ENCODE peak calls at places on chromosomes 1 and 21, in five cellular contexts. P is brain microvascular endothelial cell, K is OCI-LY7, L is GM23248, A is GM23338. I is an unnamed sample.
A peak's percentile ranks its signal among the peaks of the same experiment; 100 is the strongest.

GRCh38 chr1:117632269-117633067 is 26.6 kb downstream of the TENT5C start:
- DNase-seq in L (no peak), K (peak; percentile 83), A (peak; percentile 19), P (no peak), I (no peak)

GRCh38 chr1:6519935-6520621 is 28.6 kb upstream of the PLEKHG5 start:
- DNase-seq in P (peak; percentile 65), L (peak; percentile 91), K (no peak), A (peak; percentile 96), I (no peak)

GRCh38 chr1:45246760-45247159 is 40.4 kb upstream of the ZSWIM5 start:
- DNase-seq in P (peak; percentile 78), L (peak; percentile 95), A (no peak), K (no peak), I (no peak)

GRCh38 chr1:51100264-51100880 is 1.7 kb upstream of the C1orf185 start:
- DNase-seq in P (no peak), A (no peak), L (no peak), K (no peak), I (peak; percentile 48)

GRCh38 chr1:108142773-108143394 is 57.3 kb downstream of the SLC25A24 start:
- DNase-seq in L (peak; percentile 60), K (no peak), P (no peak), A (no peak), I (no peak)

GRCh38 chr1:56644064-56644940 is 812 bp upstream of the PRKAA2 start:
- DNase-seq in L (peak; percentile 36), P (peak; percentile 32), A (no peak), K (no peak), I (no peak)

GRCh38 chr1:14977338-14977931 is 176.1 kb upstream of the TMEM51 start:
- DNase-seq in K (no peak), A (no peak), P (no peak), L (no peak), I (no peak)

GRCh38 chr1:183609313-183609712 is 19.1 kb upstream of the NCF2 start:
- DNase-seq in A (peak; percentile 31), L (peak; percentile 94), K (peak; percentile 43), P (peak; percentile 81), I (no peak)

GRCh38 chr21:32690085-32690484 is 37.7 kb downstream of the SYNJ1 start:
- DNase-seq in L (no peak), A (no peak), K (no peak), P (no peak), I (no peak)

GRCh38 chr1:119330062-119330939 is 38.3 kb upstream of the HAO2 start:
- DNase-seq in K (no peak), A (no peak), L (no peak), P (peak; percentile 15), I (no peak)

GRCh38 chr1:153919879-153920852 is 2.6 kb downstream of the GATAD2B start:
- DNase-seq in A (no peak), K (peak; percentile 58), L (peak; percentile 52), P (no peak), I (no peak)

GRCh38 chr1:229989591-229990248 is 77.3 kb upstream of the GALNT2 start:
- DNase-seq in L (no peak), A (no peak), K (no peak), P (no peak), I (no peak)

GRCh38 chr1:115138973-115139372 is 49.7 kb upstream of the TSPAN2 start:
- DNase-seq in P (peak; percentile 88), K (peak; percentile 71), A (peak; percentile 95), L (peak; percentile 98), I (peak; percentile 54)

GRCh38 chr1:116986531-116987255 is 14.9 kb upstream of the CD101 start:
- DNase-seq in A (peak; percentile 57), K (no peak), P (no peak), L (no peak), I (no peak)

GRCh38 chr1:23809751-23810171 is 9.2 kb upstream of the GALE start:
- DNase-seq in L (peak; percentile 68), K (peak; percentile 86), P (peak; percentile 63), A (peak; percentile 89), I (peak; percentile 81)

GRCh38 chr21:44918581-44919033 is 2.1 kb downstream of the ITGB2 start:
- DNase-seq in K (no peak), A (peak; percentile 90), P (no peak), L (no peak), I (no peak)

GRCh38 chr21:44916965-44917364 is 3.7 kb downstream of the ITGB2 start:
- DNase-seq in L (no peak), P (no peak), K (no peak), A (no peak), I (no peak)

GRCh38 chr21:44918107-44918470 is 2.6 kb downstream of the ITGB2 start:
- DNase-seq in L (no peak), A (no peak), P (no peak), K (no peak), I (no peak)

GRCh38 chr21:44919111-44919912 is 1.4 kb downstream of the ITGB2 start:
- DNase-seq in A (no peak), L (peak; percentile 30), K (no peak), P (no peak), I (no peak)

GRCh38 chr21:44917446-44918106 is 3.1 kb downstream of the ITGB2 start:
- DNase-seq in K (no peak), A (no peak), P (no peak), L (no peak), I (no peak)
- H3K4me3 ChIP-seq in K (no peak overlapping the region), A (no peak overlapping the region), P (no peak overlapping the region), L (no peak overlapping the region), I (no peak overlapping the region)

GRCh38 chr1:21749859-21750468 is 33.0 kb downstream of the USP48 start:
- DNase-seq in L (no peak), K (no peak), P (no peak), A (no peak), I (no peak)
- H3K36me3 ChIP-seq in L (peaks cover 47% of the 10 kb centered on the region), K (peaks cover 95% of the 10 kb centered on the region), P (peaks cover 44% of the 10 kb centered on the region), A (peaks cover 41% of the 10 kb centered on the region), I (peaks cover 22% of the 10 kb centered on the region)

DNA sequence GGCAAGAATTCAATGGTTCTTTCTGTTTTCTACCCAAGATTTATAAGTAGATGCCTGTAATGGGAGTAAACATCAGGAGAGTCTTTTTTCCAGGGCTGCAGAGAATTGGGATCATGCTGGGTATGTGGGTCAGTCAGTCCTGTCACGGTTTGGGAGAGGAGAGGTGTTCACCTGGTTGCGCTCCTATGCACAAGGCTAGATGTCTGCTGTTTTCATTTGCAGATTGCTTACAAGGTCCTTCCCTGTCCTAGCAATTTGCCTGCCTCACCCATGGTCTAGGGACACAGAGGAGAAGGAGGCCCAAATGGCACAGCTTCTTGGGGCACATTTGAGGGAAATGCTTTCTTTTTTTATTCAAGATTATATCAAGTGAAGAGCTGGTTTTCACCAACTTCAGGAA is 19.1 kb downstream of the FAM163A start:
- DNase-seq in L (no peak), A (no peak), K (no peak), P (no peak), I (no peak)
- H3K4me3 ChIP-seq in L (no peak overlapping the region), A (no peak overlapping the region), K (no peak overlapping the region), P (no peak overlapping the region), I (no peak overlapping the region)

GRCh38 chr1:2074944-2075740 is 24.9 kb downstream of the PRKCZ start:
- DNase-seq in L (peak; percentile 50), A (no peak), P (no peak), K (no peak), I (no peak)
- H3K36me3 ChIP-seq in L (no peaks in the 10 kb centered on the region), A (peaks cover 9% of the 10 kb centered on the region), P (no peaks in the 10 kb centered on the region), K (no peaks in the 10 kb centered on the region), I (no peaks in the 10 kb centered on the region)

GRCh38 chr1:3070304-3070653 is 1.3 kb downstream of the PRDM16 start:
- DNase-seq in A (no peak), K (no peak), P (no peak), L (no peak), I (no peak)
- H3K4me3 ChIP-seq in A (peak overlapping the region; percentile 51), K (no peak overlapping the region), P (peak overlapping the region; percentile 55), L (peak overlapping the region; percentile 74), I (no peak overlapping the region)

DNA sequence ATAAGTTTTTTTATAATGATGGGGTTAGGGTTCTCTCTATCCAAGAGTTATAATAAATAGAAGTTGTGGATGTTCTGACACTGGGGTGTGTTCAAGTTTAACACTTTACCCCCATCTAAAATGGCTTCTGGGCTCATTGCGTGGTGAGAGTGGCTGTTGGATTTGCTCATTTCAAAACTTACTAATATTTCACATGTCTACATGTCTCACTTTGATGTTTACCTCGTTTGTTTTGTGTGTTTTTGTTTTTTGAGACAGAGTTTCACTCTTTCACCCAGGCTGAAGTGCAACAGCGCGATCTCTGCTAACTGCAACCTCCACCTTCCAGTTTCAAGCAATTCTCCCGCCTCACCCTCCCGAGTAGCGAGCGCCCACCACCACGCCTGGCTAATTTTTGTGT is 3.7 kb downstream of the RRP1B start:
- DNase-seq in A (no peak), K (no peak), L (no peak), P (no peak), I (no peak)
- H3K36me3 ChIP-seq in A (peaks cover 22% of the 10 kb centered on the region), K (peaks cover 66% of the 10 kb centered on the region), L (no peaks in the 10 kb centered on the region), P (peaks cover 13% of the 10 kb centered on the region), I (peaks cover 9% of the 10 kb centered on the region)

GRCh38 chr1:226739696-226740065 is 599 bp upstream of the ITPKB start:
- DNase-seq in A (no peak), P (no peak), K (peak; percentile 53), L (no peak), I (no peak)
- H3K4me3 ChIP-seq in A (peak overlapping the region; percentile 90), P (no peak overlapping the region), K (peak overlapping the region; percentile 83), L (peak overlapping the region; percentile 81), I (peak overlapping the region; percentile 90)

GRCh38 chr1:70079546-70079945 is 125.8 kb downstream of the LRRC40 start:
- DNase-seq in P (no peak), K (no peak), A (no peak), L (no peak), I (no peak)
- H3K36me3 ChIP-seq in P (no peaks in the 10 kb centered on the region), K (no peaks in the 10 kb centered on the region), A (no peaks in the 10 kb centered on the region), L (peaks cover 6% of the 10 kb centered on the region), I (no peaks in the 10 kb centered on the region)

GRCh38 chr1:156095906-156096508 is 13.7 kb upstream of the MEX3A start:
- DNase-seq in L (peak; percentile 34), A (no peak), P (no peak), K (no peak), I (no peak)

GRCh38 chr1:156099282-156099681 is 15.2 kb upstream of the LMNA start:
- DNase-seq in K (no peak), A (no peak), L (no peak), P (no peak), I (no peak)

GRCh38 chr1:156098782-156099181 is 15.7 kb upstream of the LMNA start:
- DNase-seq in P (no peak), K (no peak), A (no peak), L (no peak), I (no peak)

GRCh38 chr1:156097499-156098178 is 15.4 kb upstream of the MEX3A start:
- DNase-seq in L (no peak), A (no peak), K (no peak), P (no peak), I (peak; percentile 54)

DNA sequence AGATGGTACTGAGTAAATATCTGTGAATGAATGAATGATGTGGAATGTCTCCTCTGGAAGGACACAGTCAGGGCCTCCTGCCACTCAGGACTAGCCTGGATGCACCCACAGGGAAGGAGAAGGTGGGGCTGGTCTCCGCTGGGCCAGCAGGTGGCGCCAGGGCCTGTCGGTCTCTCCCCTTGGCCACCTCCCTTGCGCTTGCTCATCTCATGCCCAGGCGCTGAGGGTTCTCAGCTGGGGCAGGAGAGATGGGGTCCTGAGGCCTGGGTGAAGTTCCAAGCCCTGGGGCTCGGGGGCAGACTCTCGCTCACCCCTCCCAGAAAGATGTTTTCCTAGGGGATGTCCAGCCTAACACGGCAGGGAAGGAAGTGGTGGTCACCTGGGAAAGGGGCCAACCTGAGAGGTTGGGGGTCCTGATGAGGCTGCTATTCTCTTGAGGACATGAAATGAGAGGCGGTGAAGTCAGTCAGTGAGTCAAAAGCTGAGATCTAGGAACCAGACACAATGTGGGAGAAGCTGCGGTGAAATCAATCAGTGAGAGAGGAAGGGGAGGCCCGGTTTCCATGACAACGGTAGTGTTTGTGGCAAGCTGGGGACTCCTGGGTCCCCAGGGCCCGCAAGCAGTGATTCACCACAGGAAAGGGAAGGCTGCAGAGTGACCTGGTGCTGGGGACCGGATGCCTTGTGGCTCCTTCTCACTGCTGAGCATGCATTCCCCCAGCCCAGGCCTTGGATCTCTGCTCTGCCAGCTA is 14.6 kb upstream of the MEX3A start:
- DNase-seq in L (peak; percentile 94), A (peak; percentile 91), P (peak; percentile 86), K (peak; percentile 82), I (peak; percentile 87)
- H3K4me3 ChIP-seq in L (no peak overlapping the region), A (no peak overlapping the region), P (no peak overlapping the region), K (no peak overlapping the region), I (no peak overlapping the region)